ENCODE peak calls at places on chromosomes 4 and X, in five cellular contexts. L is hypothalamus; H is T1000; E is anterior cingulate cortex; Z is Jurkat, Clone E6-1. C is an unnamed sample.

GRCh38 chr4:93261207-93261606 is 567.3 kb upstream of the ATOH1 start:
- DNase-seq in E (no peak), L (no peak), Z (no peak), H (no peak), C (no peak)

GRCh38 chr4:73693816-73694215 is 46.6 kb upstream of the CXCL8 start:
- DNase-seq in E (no peak), L (no peak), H (no peak), Z (no peak), C (no peak)

GRCh38 chrX:44784241-44784640 is 59.6 kb upstream of the DUSP21 start:
- DNase-seq in H (no peak), L (no peak), E (no peak), Z (no peak), C (no peak)

GRCh38 chr4:189232274-189232673 is 708.4 kb upstream of the FRG1 start:
- DNase-seq in H (no peak), L (no peak), E (no peak), Z (no peak), C (no peak)

GRCh38 chr4:69860007-69860406 is at the start of gene SULT1E1:
- DNase-seq in L (no peak), Z (no peak), E (no peak), H (no peak), C (no peak)

GRCh38 chr4:161404346-161405110 is 759.3 kb downstream of the FSTL5 start:
- DNase-seq in H (no peak), Z (no peak), E (no peak), L (no peak), C (no peak)

GRCh38 chrX:31580726-31581125 is 508.9 kb upstream of the FTHL17 start:
- DNase-seq in L (no peak), H (no peak), E (no peak), Z (no peak), C (peak; percentile 25)

GRCh38 chrX:40331766-40332165 is 234.0 kb upstream of the BCOR start:
- DNase-seq in E (no peak), L (no peak), Z (no peak), H (no peak), C (no peak)

GRCh38 chrX:94524867-94525266 is 850.9 kb downstream of the FAM133A start:
- DNase-seq in E (no peak), Z (no peak), H (no peak), L (no peak), C (no peak)

GRCh38 chr4:8674311-8674885 is 81.8 kb downstream of the CPZ start:
- DNase-seq in Z (no peak), L (no peak), E (no peak), H (no peak), C (no peak)

GRCh38 chrX:320126-320783 is 1.7 kb upstream of the GTPBP6 start:
- DNase-seq in L (no peak), E (no peak), H (no peak), Z (no peak), C (no peak)

C was measured in AG20443.